ENCODE peak calls at places on chromosomes 16 and 17, in nine cellular contexts. C, Z, W, F, Y, A, M, D and V are unnamed samples.

GRCh38 chr16:57608462-57609113 is 19.8 kb upstream of the ADGRG1 start:
- DNase-seq in C (no peak), Z (no peak), W (no peak), F (no peak), Y (no peak), A (no peak), M (no peak), D (peak), V (peak)

GRCh38 chr17:6914711-6915110 is 81.1 kb upstream of the ALOX12 start:
- DNase-seq in C (peak), Z (no peak), W (no peak), F (no peak), Y (no peak), A (no peak), M (no peak), D (no peak), V (no peak)

GRCh38 chr17:79042421-79043190 is 18.6 kb downstream of the C1QTNF1 start:
- DNase-seq in C (peak), Z (peak), W (peak), F (peak), Y (peak), A (no peak), M (no peak), D (peak), V (no peak)

GRCh38 chr16:85553436-85554113 is 59.5 kb upstream of the GSE1 start:
- DNase-seq in C (peak), Z (peak), W (peak), F (peak), Y (no peak), A (no peak), M (no peak), D (peak), V (no peak)

GRCh38 chr16:56277040-56277439 is 85.8 kb downstream of the GNAO1 start:
- DNase-seq in C (no peak), Z (no peak), W (no peak), F (no peak), Y (peak), A (no peak), M (no peak), D (no peak), V (no peak)

GRCh38 chr17:2120550-2121335 is 65.8 kb downstream of the HIC1 start:
- DNase-seq in C (no peak), Z (no peak), W (peak), F (no peak), Y (no peak), A (peak), M (no peak), D (no peak), V (no peak)

GRCh38 chr17:59332890-59333377 is 1.5 kb downstream of the YPEL2 start:
- DNase-seq in C (no peak), Z (peak), W (peak), F (peak), Y (no peak), A (no peak), M (peak), D (no peak), V (no peak)

GRCh38 chr16:30858111-30858495 is 35.8 kb downstream of the BCL7C start:
- DNase-seq in C (no peak), Z (no peak), W (no peak), F (no peak), Y (no peak), A (no peak), M (no peak), D (no peak), V (no peak)

GRCh38 chr16:56517206-56517605 is 2.6 kb downstream of the BBS2 start:
- DNase-seq in C (no peak), Z (no peak), W (no peak), F (no peak), Y (no peak), A (no peak), M (no peak), D (no peak), V (no peak)

GRCh38 chr16:49524578-49525315 is 151.1 kb downstream of the C16orf78 start:
- DNase-seq in C (no peak), Z (no peak), W (no peak), F (no peak), Y (no peak), A (no peak), M (no peak), D (peak), V (no peak)

GRCh38 chr17:7782237-7782636 is 51.8 kb upstream of the KDM6B start:
- DNase-seq in C (no peak), Z (no peak), W (peak), F (no peak), Y (no peak), A (peak), M (no peak), D (no peak), V (no peak)

GRCh38 chr16:80259289-80259805 is 281.4 kb upstream of the DYNLRB2 start:
- DNase-seq in C (no peak), Z (no peak), W (no peak), F (no peak), Y (no peak), A (no peak), M (no peak), D (no peak), V (no peak)

GRCh38 chr17:44309472-44309871 is 1.1 kb downstream of the RUNDC3A start:
- DNase-seq in C (no peak), Z (no peak), W (no peak), F (no peak), Y (no peak), A (no peak), M (no peak), D (peak), V (no peak)
- TF ChIP-seq CTCF in C (no peak), Z (no peak), W (no peak), F (no peak), Y (no peak), A (no peak), M (no peak), D (no peak), V (no peak)

DNA sequence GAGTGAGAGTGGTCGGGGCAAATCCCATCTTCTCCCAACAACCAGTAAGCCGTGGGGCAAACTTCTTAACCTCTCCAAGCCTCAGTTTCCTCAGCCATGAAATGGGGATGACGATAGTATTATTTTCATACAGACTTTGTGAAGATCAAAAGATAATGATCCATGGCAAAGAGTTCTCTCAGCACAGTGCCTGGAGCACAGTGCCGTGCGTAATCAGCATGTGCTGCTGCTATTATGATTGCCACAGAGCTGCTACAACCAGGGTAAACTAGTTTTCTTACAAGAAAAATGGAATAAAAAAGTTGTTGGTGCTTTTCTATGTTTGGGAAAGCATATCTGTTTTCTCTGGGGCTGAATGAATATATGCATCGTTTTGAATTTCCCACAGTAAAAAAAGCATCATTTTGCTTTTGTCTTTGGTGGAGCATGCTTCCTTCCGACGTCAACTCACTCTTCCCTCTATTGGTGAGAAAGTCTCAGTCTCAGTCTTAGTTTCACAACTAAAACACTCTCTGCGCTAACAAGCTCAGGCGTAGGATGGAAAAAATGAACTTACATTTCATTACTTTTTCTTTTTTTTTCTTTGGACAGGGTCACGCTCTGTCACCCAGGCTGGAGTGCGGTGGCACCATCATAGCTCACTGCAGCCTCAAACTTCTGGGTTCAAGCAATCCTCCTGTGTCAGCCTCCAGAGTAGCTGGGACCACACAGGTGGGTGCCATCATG is 37.2 kb downstream of the CDK5R1 start:
- DNase-seq in C (no peak), Z (no peak), W (no peak), F (no peak), Y (no peak), A (no peak), M (no peak), D (no peak), V (no peak)
- TF ChIP-seq CTCF in C (no peak), Z (no peak), W (no peak), F (no peak), Y (no peak), A (no peak), M (no peak), D (no peak), V (no peak)

GRCh38 chr16:10031473-10031872 is 150.8 kb downstream of the GRIN2A start:
- DNase-seq in C (no peak), Z (no peak), W (no peak), F (no peak), Y (no peak), A (peak), M (no peak), D (no peak), V (no peak)
- TF ChIP-seq CTCF in C (no peak), Z (peak), W (no peak), F (no peak), Y (no peak), A (peak), M (no peak), D (no peak), V (no peak)

GRCh38 chr17:17706140-17707060 is 25.1 kb downstream of the RAI1 start:
- DNase-seq in C (peak), Z (no peak), W (no peak), F (no peak), Y (no peak), A (no peak), M (no peak), D (no peak), V (no peak)
- TF ChIP-seq CTCF in C (peak), Z (no peak), W (no peak), F (no peak), Y (no peak), A (no peak), M (no peak), D (no peak), V (peak)

GRCh38 chr17:74010903-74011302 is 192.6 kb upstream of the RPL38 start:
- DNase-seq in C (no peak), Z (no peak), W (no peak), F (no peak), Y (no peak), A (no peak), M (no peak), D (no peak), V (no peak)

GRCh38 chr17:74006366-74006765 is 197.1 kb upstream of the RPL38 start:
- DNase-seq in C (no peak), Z (no peak), W (no peak), F (no peak), Y (no peak), A (no peak), M (no peak), D (no peak), V (no peak)

GRCh38 chr17:74005790-74006189 is 197.7 kb upstream of the RPL38 start:
- DNase-seq in C (no peak), Z (no peak), W (no peak), F (no peak), Y (no peak), A (no peak), M (no peak), D (no peak), V (no peak)

GRCh38 chr17:74011963-74012362 is 191.5 kb upstream of the RPL38 start:
- DNase-seq in C (no peak), Z (no peak), W (no peak), F (no peak), Y (no peak), A (no peak), M (no peak), D (no peak), V (no peak)

DNA sequence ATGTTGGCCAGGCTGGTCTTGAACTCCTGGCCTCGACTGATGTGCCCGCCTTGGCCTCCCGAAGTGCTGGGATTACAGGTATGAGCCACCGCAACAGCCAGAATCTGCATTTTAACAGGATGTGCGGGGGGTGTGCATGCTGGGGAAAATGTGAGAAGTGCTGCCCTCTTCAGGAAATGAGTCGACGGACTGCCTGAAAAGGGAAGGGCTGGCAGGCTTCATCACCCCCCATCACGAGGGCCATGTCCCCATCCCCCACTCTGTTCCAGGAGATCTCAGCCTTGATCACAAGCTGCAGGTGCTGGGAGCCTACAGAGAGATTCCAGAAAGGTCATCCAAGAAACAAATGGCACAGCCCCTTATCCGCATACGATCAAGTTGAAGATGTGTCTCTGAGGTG is 195.3 kb upstream of the RPL38 start:
- DNase-seq in C (peak), Z (no peak), W (no peak), F (no peak), Y (peak), A (no peak), M (no peak), D (no peak), V (no peak)
- TF ChIP-seq CTCF in C (peak), Z (no peak), W (peak), F (no peak), Y (peak), A (no peak), M (no peak), D (peak), V (peak)